ENCODE peak calls at places on chromosomes 13 and 19, in five cellular contexts. V, J, Q, D and A are unnamed samples.

GRCh38 chr13:96781141-96781540 is 213.1 kb downstream of the OXGR1 start:
- DNase-seq in V (no peak), J (no peak), Q (no peak), D (no peak), A (no peak)

GRCh38 chr13:80235559-80236296 is 105.2 kb downstream of the SPRY2 start:
- DNase-seq in V (no peak), J (no peak), Q (peak), D (no peak), A (no peak)

GRCh38 chr19:49677232-49677881 is at the start of gene PRMT1:
- DNase-seq in V (peak), J (peak), Q (no peak), D (no peak), A (peak)

GRCh38 chr13:39016789-39017188 is 21.1 kb downstream of the PROSER1 start:
- DNase-seq in V (no peak), J (peak), Q (peak), D (no peak), A (peak)

GRCh38 chr13:114112826-114113322 is 19.5 kb downstream of the RASA3 start:
- DNase-seq in V (no peak), J (no peak), Q (no peak), D (no peak), A (no peak)

GRCh38 chr13:28031220-28031903 is 42.9 kb upstream of the URAD start:
- DNase-seq in V (no peak), J (no peak), Q (no peak), D (no peak), A (no peak)

GRCh38 chr13:33776510-33776909 is 41.4 kb upstream of the RFC3 start:
- DNase-seq in V (no peak), J (no peak), Q (no peak), D (no peak), A (no peak)

GRCh38 chr19:13097331-13098258 is 5.1 kb downstream of the LYL1 start:
- DNase-seq in V (no peak), J (no peak), Q (no peak), D (no peak), A (no peak)

GRCh38 chr13:25881946-25882574 is 169.8 kb downstream of the SHISA2 start:
- DNase-seq in V (no peak), J (peak), Q (peak), D (peak), A (no peak)

GRCh38 chr13:27263438-27263837 is 7.2 kb upstream of the RASL11A start:
- DNase-seq in V (no peak), J (no peak), Q (no peak), D (no peak), A (no peak)

GRCh38 chr13:109989686-109990085 is 203.3 kb upstream of the IRS2 start:
- DNase-seq in V (no peak), J (no peak), Q (peak), D (no peak), A (no peak)

GRCh38 chr19:12766051-12766521 is 9.3 kb downstream of the HOOK2 start:
- DNase-seq in V (peak), J (no peak), Q (peak), D (no peak), A (peak)

GRCh38 chr19:45834970-45835369 is 19.9 kb upstream of the RSPH6A start:
- DNase-seq in V (no peak), J (peak), Q (no peak), D (no peak), A (no peak)

GRCh38 chr13:100269837-100270236 is 180.9 kb downstream of the PCCA start:
- DNase-seq in V (no peak), J (no peak), Q (peak), D (peak), A (no peak)

GRCh38 chr13:23984541-23984940 is 87.2 kb upstream of the C1QTNF9B start:
- DNase-seq in V (no peak), J (no peak), Q (no peak), D (no peak), A (no peak)